ENCODE peak calls at places on chromosomes 6 and 20, in six cellular contexts. B, V, K, H, F and P are unnamed samples.

GRCh38 chr6:150928882-150929281 is 63.4 kb downstream of the MTHFD1L start:
- DNase-seq in B (no peak), V (no peak), K (no peak), H (no peak), F (no peak), P (no peak)

GRCh38 chr6:85986681-85987080 is 344.0 kb upstream of the SYNCRIP start:
- DNase-seq in B (no peak), V (no peak), K (no peak), H (no peak), F (no peak), P (no peak)

GRCh38 chr6:82363368-82364086 is at the start of gene TPBG:
- DNase-seq in B (peak; percentile 58), V (peak; percentile 64), K (peak; percentile 49), H (peak; percentile 67), F (no peak), P (peak; percentile 79)

GRCh38 chr20:53692465-53693067 is 98.9 kb upstream of the ZNF217 start:
- DNase-seq in B (no peak), V (no peak), K (no peak), H (peak; percentile 88), F (no peak), P (no peak)

GRCh38 chr6:114339706-114340105 is 3.1 kb downstream of the HS3ST5 start:
- DNase-seq in B (no peak), V (peak; percentile 2), K (no peak), H (no peak), F (no peak), P (no peak)

GRCh38 chr6:134373282-134373922 is 55.5 kb upstream of the SGK1 start:
- DNase-seq in B (no peak), V (peak; percentile 93), K (no peak), H (peak; percentile 82), F (peak; percentile 45), P (no peak)

GRCh38 chr6:169528755-169529154 is 173.1 kb downstream of the WDR27 start:
- DNase-seq in B (no peak), V (peak; percentile 22), K (no peak), H (no peak), F (no peak), P (no peak)

GRCh38 chr6:162203287-162203686 is 524.3 kb downstream of the PRKN start:
- DNase-seq in B (no peak), V (no peak), K (no peak), H (no peak), F (no peak), P (no peak)

GRCh38 chr20:31770243-31770642 is 31.2 kb downstream of the TPX2 start:
- DNase-seq in B (no peak), V (peak; percentile 22), K (no peak), H (no peak), F (no peak), P (no peak)

GRCh38 chr20:41587956-41588355 is 30.2 kb downstream of the CHD6 start:
- DNase-seq in B (no peak), V (peak; percentile 53), K (no peak), H (peak; percentile 60), F (no peak), P (no peak)

GRCh38 chr6:17167327-17167979 is 65.6 kb downstream of the STMND1 start:
- DNase-seq in B (peak; percentile 53), V (peak; percentile 5), K (no peak), H (peak; percentile 47), F (no peak), P (no peak)

GRCh38 chr20:36573798-36574277 is 441 bp downstream of the TGIF2 start:
- DNase-seq in B (peak; percentile 29), V (no peak), K (peak; percentile 40), H (peak; percentile 14), F (peak; percentile 49), P (peak; percentile 77)

DNA sequence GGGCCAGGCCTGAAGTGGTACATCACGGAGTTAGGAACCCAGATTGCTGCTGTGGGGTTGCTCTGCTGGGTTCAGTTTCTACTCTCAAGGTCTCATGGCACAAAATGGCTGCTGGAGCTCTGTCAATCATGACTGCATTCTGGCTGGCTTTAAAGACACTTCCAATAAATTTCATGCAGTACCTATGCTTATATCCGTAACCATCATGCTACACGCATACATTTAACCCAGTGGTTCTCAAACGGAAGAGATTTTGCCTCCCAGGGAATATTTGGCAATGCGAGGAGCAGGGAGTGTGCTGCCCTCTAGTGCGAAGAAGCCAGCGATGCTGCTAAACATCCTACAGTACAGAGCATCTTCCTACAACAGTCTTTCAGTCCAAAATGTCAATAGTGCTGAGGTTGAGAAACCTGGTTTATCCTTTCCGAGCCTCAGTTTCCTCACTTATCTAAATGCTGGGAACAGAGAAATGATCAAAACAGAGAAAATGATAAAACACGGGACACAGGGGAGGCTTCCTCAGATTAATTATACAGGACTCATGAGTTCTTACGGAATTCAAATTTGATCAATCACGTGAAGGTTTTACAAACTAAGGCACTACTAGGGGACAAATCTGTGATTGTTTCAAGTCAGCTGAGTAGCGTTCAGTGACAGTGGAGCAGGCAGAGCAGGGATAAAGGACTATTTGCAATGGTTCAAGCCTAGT is 9.6 kb upstream of the SLC2A10 start:
- DNase-seq in B (no peak), V (peak; percentile 45), K (no peak), H (peak; percentile 62), F (peak; percentile 35), P (no peak)
- TF ChIP-seq CTCF in B (no peak), V (peak; percentile 81), K (no peak), H (peak; percentile 81), F (peak; percentile 55), P (peak; percentile 78)

GRCh38 chr6:14316911-14317535 is 199.5 kb downstream of the CD83 start:
- DNase-seq in B (peak; percentile 61), V (no peak), K (no peak), H (no peak), F (peak; percentile 30), P (no peak)
- TF ChIP-seq CTCF in B (no peak), V (no peak), K (no peak), H (no peak), F (no peak), P (no peak)

GRCh38 chr6:107077710-107078109 is 37.6 kb downstream of the BEND3 start:
- DNase-seq in B (no peak), V (no peak), K (no peak), H (no peak), F (no peak), P (no peak)

GRCh38 chr6:107070686-107071085 is 42.7 kb downstream of the MTRES1 start:
- DNase-seq in B (no peak), V (no peak), K (no peak), H (no peak), F (no peak), P (no peak)

GRCh38 chr6:107080036-107080435 is 35.3 kb downstream of the BEND3 start:
- DNase-seq in B (no peak), V (no peak), K (no peak), H (no peak), F (no peak), P (no peak)

GRCh38 chr6:107079429-107079828 is 35.9 kb downstream of the BEND3 start:
- DNase-seq in B (no peak), V (no peak), K (no peak), H (no peak), F (no peak), P (no peak)

DNA sequence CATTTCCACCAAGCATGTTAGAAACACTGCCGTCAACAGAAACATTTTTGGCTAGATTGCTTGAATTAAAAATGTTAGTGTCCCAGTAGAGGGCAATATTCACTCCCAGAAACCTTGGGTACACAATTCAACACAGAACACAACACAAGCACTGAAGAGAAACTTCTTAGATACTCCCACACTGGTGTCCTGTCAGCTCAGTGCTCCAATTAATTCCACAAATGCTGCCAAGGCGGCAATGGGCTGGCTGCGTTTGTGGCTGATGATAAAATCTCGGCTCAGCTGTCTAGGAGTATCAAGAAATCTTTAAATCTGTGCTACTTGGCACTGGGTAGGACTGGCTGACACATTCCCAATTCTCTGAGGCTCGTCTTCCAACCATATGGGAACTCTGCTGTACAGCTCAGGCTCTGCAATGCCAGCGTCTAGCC is 39.3 kb downstream of the BEND3 start:
- DNase-seq in B (no peak), V (peak; percentile 48), K (no peak), H (peak; percentile 59), F (no peak), P (no peak)
- TF ChIP-seq CTCF in B (no peak), V (peak; percentile 27), K (no peak), H (no peak), F (no peak), P (peak; percentile 21)

GRCh38 chr6:22809380-22809779 is 240.0 kb downstream of the HDGFL1 start:
- DNase-seq in B (no peak), V (no peak), K (no peak), H (no peak), F (no peak), P (no peak)
- TF ChIP-seq CTCF in B (no peak), V (no peak), K (no peak), H (no peak), F (no peak), P (no peak)